ENCODE peak calls at places on chromosome 5, in eight cellular contexts. R is fibroblast of lung, A is keratinocyte, F is HCT116, Y is GM12878, H is GM23248, X is mammary epithelial cell, V is PC-3. T is an unnamed sample. For H3K36me3, the result is how much of the 10 kb centered on the place peaks cover.

GRCh38 chr5:172224996-172225395 is 31.0 kb downstream of the EFCAB9 start:
- DNase-seq in R (no peak), V (no peak), H (no peak), Y (peak), F (no peak), A (no peak), X (no peak), T (no peak)

GRCh38 chr5:168047043-168047668 is 244.3 kb upstream of the WWC1 start:
- DNase-seq in R (peak), F (peak), H (peak), X (peak), A (peak), Y (peak), V (peak), T (peak)

GRCh38 chr5:68662804-68663307 is 431.0 kb upstream of the SLC30A5 start:
- DNase-seq in X (no peak), Y (no peak), V (no peak), A (no peak), F (no peak), R (no peak), H (peak), T (no peak)

GRCh38 chr5:80255425-80255751 is 460 bp downstream of the SERINC5 start:
- DNase-seq in H (peak), X (peak), A (no peak), Y (no peak), V (peak), R (peak), F (no peak), T (no peak)

GRCh38 chr5:72543365-72543764 is 36.2 kb upstream of the ZNF366 start:
- DNase-seq in R (peak), A (no peak), X (peak), F (no peak), Y (no peak), V (no peak), H (peak), T (no peak)

GRCh38 chr5:122311400-122311887 is 593 bp upstream of the SNCAIP start:
- DNase-seq in R (peak), H (peak), Y (no peak), V (no peak), F (no peak), A (no peak), X (no peak), T (peak)

GRCh38 chr5:59873113-59873512 is 20.4 kb downstream of the PDE4D start:
- DNase-seq in H (peak), V (no peak), F (no peak), R (peak), Y (no peak), A (no peak), X (no peak), T (no peak)

GRCh38 chr5:68661237-68661636 is 432.6 kb upstream of the SLC30A5 start:
- DNase-seq in H (peak), V (peak), F (no peak), R (no peak), A (no peak), X (peak), Y (no peak), T (peak)

GRCh38 chr5:66960373-66961137 is 236.0 kb downstream of the CD180 start:
- DNase-seq in Y (no peak), X (peak), A (no peak), R (peak), H (peak), V (no peak), F (no peak), T (peak)

GRCh38 chr5:34656001-34656699 is at the start of gene RAI14:
- DNase-seq in V (peak), R (peak), X (peak), Y (no peak), A (no peak), F (peak), H (peak), T (peak)

GRCh38 chr5:106680330-106680729 is 990.4 kb downstream of the EFNA5 start:
- DNase-seq in A (no peak), V (no peak), X (no peak), Y (peak), H (no peak), R (no peak), F (no peak), T (no peak)

GRCh38 chr5:120517607-120518252 is 53.6 kb downstream of the PRR16 start:
- DNase-seq in Y (no peak), V (no peak), H (peak), X (no peak), A (no peak), F (no peak), R (no peak), T (no peak)

GRCh38 chr5:35651002-35651756 is 33.5 kb downstream of the SPEF2 start:
- DNase-seq in V (peak), A (no peak), X (peak), H (peak), F (peak), Y (no peak), R (peak), T (peak)

GRCh38 chr5:75023368-75024159 is 28.8 kb downstream of the GCNT4 start:
- DNase-seq in X (peak), R (no peak), V (no peak), F (no peak), H (no peak), Y (no peak), A (no peak), T (no peak)

GRCh38 chr5:100646011-100646410 is 110.8 kb downstream of the FAM174A start:
- DNase-seq in A (no peak), X (no peak), Y (no peak), H (no peak), R (no peak), V (no peak), F (no peak), T (no peak)

GRCh38 chr5:98656106-98656795 is 117.2 kb upstream of the RGMB start:
- DNase-seq in Y (no peak), A (no peak), F (no peak), R (peak), H (peak), V (no peak), X (no peak), T (peak)

GRCh38 chr5:109688647-109688998 is 1.1 kb upstream of the MAN2A1 start:
- DNase-seq in R (no peak), H (peak), F (peak), V (peak), X (no peak), Y (peak), A (no peak), T (peak)

GRCh38 chr5:91491229-91491628 is 108.1 kb upstream of the ARRDC3 start:
- DNase-seq in X (no peak), H (no peak), A (no peak), R (no peak), V (no peak), F (no peak), Y (no peak), T (no peak)

GRCh38 chr5:138603521-138603920 is 28.3 kb upstream of the HSPA9 start:
- DNase-seq in Y (peak), V (no peak), F (no peak), R (peak), H (no peak), A (no peak), X (peak), T (no peak)

GRCh38 chr5:138604176-138604785 is 29.1 kb upstream of the HSPA9 start:
- DNase-seq in F (no peak), Y (no peak), H (no peak), R (no peak), A (no peak), X (no peak), V (no peak), T (no peak)

GRCh38 chr5:138605254-138605972 is 30.2 kb upstream of the HSPA9 start:
- DNase-seq in Y (peak), H (no peak), V (no peak), A (no peak), R (no peak), X (no peak), F (no peak), T (no peak)

GRCh38 chr5:138601444-138601843 is 26.2 kb upstream of the HSPA9 start:
- DNase-seq in H (peak), V (no peak), F (no peak), R (peak), A (no peak), Y (no peak), X (peak), T (no peak)

GRCh38 chr5:138602371-138603000 is 27.3 kb upstream of the HSPA9 start:
- DNase-seq in H (no peak), R (no peak), A (no peak), F (no peak), V (no peak), X (no peak), Y (no peak), T (no peak)
- H2AFZ ChIP-seq in H (no peak), R (no peak), A (no peak), F (no peak), V (no peak), X (peak), Y (no peak), T (peak)

GRCh38 chr5:134606726-134607125 is 25.9 kb downstream of the SAR1B start:
- DNase-seq in R (no peak), H (peak), Y (no peak), A (no peak), F (no peak), X (no peak), V (no peak), T (no peak)
- H3K36me3 ChIP-seq in R (under half), H (half or more), Y (under half), A (under half), F (under half), X (under half), V (half or more), T (under half)

GRCh38 chr5:116574682-116575634 is at the start of gene SEMA6A:
- DNase-seq in F (peak), X (peak), V (peak), Y (peak), R (peak), A (peak), H (peak), T (peak)

GRCh38 chr5:116571568-116572321 is 2.9 kb downstream of the SEMA6A start:
- DNase-seq in H (no peak), R (no peak), F (no peak), X (no peak), A (no peak), V (no peak), Y (no peak), T (peak)

GRCh38 chr5:116572375-116573278 is 2.0 kb downstream of the SEMA6A start:
- DNase-seq in H (peak), Y (no peak), F (no peak), A (no peak), V (no peak), R (peak), X (peak), T (peak)

GRCh38 chr5:116573617-116574431 is 799 bp downstream of the SEMA6A start:
- DNase-seq in V (no peak), Y (no peak), A (no peak), H (peak), R (peak), X (peak), F (no peak), T (no peak)

GRCh38 chr5:116573279-116573616 is 1.4 kb downstream of the SEMA6A start:
- DNase-seq in A (no peak), R (peak), H (peak), X (peak), F (no peak), V (no peak), Y (no peak), T (no peak)
- TF ChIP-seq EZH2 in A (no peak), R (peak), H (peak), X (peak), F (no peak), V (peak), Y (no peak), T (no peak)

GRCh38 chr5:57889558-57889957 is 406.9 kb upstream of the ACTBL2 start:
- DNase-seq in V (peak), H (peak), Y (no peak), F (peak), X (peak), A (peak), R (peak), T (peak)
- H2AFZ ChIP-seq in V (no peak), H (no peak), Y (no peak), F (peak), X (no peak), A (no peak), R (no peak), T (peak)

GRCh38 chr5:140553657-140554056 is 3.6 kb downstream of the SRA1 start:
- DNase-seq in A (no peak), F (no peak), Y (no peak), V (peak), R (peak), H (peak), X (peak), T (no peak)
- H3K36me3 ChIP-seq in A (under half), F (under half), Y (under half), V (under half), R (under half), H (under half), X (under half), T (under half)

GRCh38 chr5:93611510-93611899 is 28.5 kb downstream of the NR2F1 start:
- DNase-seq in Y (no peak), R (no peak), H (no peak), A (no peak), X (no peak), V (no peak), F (no peak), T (no peak)

GRCh38 chr5:93611900-93612898 is 29.2 kb downstream of the NR2F1 start:
- DNase-seq in V (peak), R (peak), H (peak), Y (no peak), F (no peak), A (no peak), X (peak), T (peak)

GRCh38 chr5:93607367-93608258 is 24.6 kb downstream of the NR2F1 start:
- DNase-seq in X (peak), F (no peak), R (peak), Y (no peak), V (peak), A (no peak), H (peak), T (peak)

GRCh38 chr5:93610581-93611167 is 27.7 kb downstream of the NR2F1 start:
- DNase-seq in R (no peak), F (no peak), H (no peak), A (no peak), V (no peak), Y (no peak), X (no peak), T (peak)

GRCh38 chr5:93609756-93610155 is 26.7 kb downstream of the NR2F1 start:
- DNase-seq in A (no peak), V (no peak), F (no peak), X (no peak), R (no peak), Y (no peak), H (no peak), T (peak)
- TF ChIP-seq EZH2 in A (peak), V (no peak), F (no peak), X (no peak), R (no peak), Y (no peak), H (peak), T (peak)

DNA sequence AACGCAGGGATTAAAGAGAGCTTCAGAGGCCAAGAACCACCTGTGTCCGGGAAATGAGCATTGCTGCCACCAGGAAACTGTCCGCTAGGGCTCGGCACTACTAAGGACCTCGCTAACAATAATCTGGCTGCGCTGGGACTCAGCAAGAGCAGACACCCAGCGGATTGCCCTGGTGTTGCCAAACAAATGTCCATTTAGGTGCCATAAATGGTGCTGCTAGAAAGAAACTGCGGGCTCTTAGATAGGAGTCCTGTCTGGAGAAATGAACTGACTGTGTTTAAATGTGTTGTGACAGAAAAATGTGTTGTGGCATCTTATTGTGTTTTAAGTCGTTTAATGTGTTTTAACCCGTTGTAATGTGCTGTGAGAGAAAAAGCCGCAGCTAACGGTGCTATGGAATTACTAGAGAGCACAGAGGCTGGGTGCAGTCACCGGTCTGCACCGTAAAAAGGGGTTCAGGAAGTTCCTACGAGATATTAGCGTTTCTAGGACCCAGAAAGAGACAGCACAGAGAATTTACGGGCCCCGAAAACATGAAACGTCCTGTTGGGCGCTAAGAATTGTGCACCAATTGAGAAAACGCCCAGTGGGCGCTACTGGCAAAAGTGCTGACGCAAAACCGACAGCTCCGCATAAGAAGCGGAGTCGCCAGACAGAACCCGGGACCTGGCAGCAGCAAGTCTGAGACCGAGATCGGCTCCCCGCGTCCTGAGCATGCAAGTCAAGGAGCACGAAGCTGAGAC is 90.6 kb downstream of the ANXA2R start:
- DNase-seq in A (no peak), F (no peak), R (peak), H (peak), V (peak), X (no peak), Y (peak), T (peak)
- H2AFZ ChIP-seq in A (peak), F (no peak), R (peak), H (peak), V (peak), X (peak), Y (peak), T (peak)

DNA sequence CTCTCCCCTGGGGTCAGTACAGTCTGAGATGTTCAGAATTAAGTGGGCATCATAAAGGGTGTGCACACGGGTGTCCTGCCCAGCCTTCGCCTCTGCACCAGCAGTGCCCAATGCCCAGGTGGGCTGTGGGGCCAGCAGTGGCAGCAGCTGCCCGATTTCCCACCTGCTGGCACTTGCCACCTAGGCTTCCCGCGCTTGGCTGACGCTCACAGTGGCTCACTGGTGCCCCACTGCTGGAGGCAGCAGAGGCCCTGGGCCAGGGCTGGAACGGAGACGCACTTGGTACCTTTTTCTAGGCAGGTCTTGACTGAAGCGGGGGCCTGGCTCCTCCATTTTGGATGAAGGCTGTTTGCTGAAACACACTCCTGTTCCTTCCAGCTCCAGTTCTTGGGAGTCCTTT is 17.0 kb downstream of the MRNIP start:
- DNase-seq in V (no peak), X (no peak), R (no peak), H (no peak), Y (no peak), A (no peak), F (no peak), T (no peak)
- H3K36me3 ChIP-seq in V (under half), X (under half), R (under half), H (under half), Y (under half), A (under half), F (under half), T (under half)

T was measured in GM23338.